ENCODE peak calls at places on chromosomes 4 and X, in five cellular contexts. One of them, this sample, is unnamed. For H3K9me3, H3K36me3 and H3K4me1, the result is how much of the 10 kb centered on the place peaks cover.

GRCh38 chr4:92235741-92236140 is 68.0 kb upstream of the GRID2 start:
- DNase-seq in BE2C: no peak
- DNase-seq in psoas muscle: no peak
- DNase-seq in pancreas: no peak
- DNase-seq in suprapubic skin: no peak
- DNase-seq in this sample: no peak

GRCh38 chrX:46757593-46757992 is 1.3 kb downstream of the SLC9A7 start:
- DNase-seq in BE2C: no peak
- DNase-seq in psoas muscle: no peak
- DNase-seq in pancreas: no peak
- DNase-seq in suprapubic skin: no peak
- DNase-seq in this sample: no peak

GRCh38 chr4:23232987-23233386 is 540.2 kb downstream of the GBA3 start:
- DNase-seq in BE2C: no peak
- DNase-seq in psoas muscle: no peak
- DNase-seq in pancreas: no peak
- DNase-seq in suprapubic skin: no peak
- DNase-seq in this sample: no peak

GRCh38 chr4:26489101-26489669 is 1.1 kb downstream of the CCKAR start:
- DNase-seq in BE2C: no peak
- DNase-seq in psoas muscle: no peak
- DNase-seq in pancreas: no peak
- DNase-seq in suprapubic skin: no peak
- DNase-seq in this sample: no peak

GRCh38 chr4:90293320-90293719 is 166.1 kb downstream of the CCSER1 start:
- DNase-seq in BE2C: no peak
- DNase-seq in psoas muscle: no peak
- DNase-seq in pancreas: no peak
- DNase-seq in suprapubic skin: no peak
- DNase-seq in this sample: no peak

GRCh38 chr4:2698951-2699505 is 57.1 kb downstream of the TNIP2 start:
- DNase-seq in BE2C: no peak
- DNase-seq in psoas muscle: no peak
- DNase-seq in pancreas: no peak
- DNase-seq in suprapubic skin: no peak
- DNase-seq in this sample: no peak

GRCh38 chrX:53089224-53089842 is 4.6 kb upstream of the KANTR start:
- DNase-seq in BE2C: peak
- DNase-seq in psoas muscle: peak
- DNase-seq in pancreas: no peak
- DNase-seq in suprapubic skin: peak
- DNase-seq in this sample: peak

GRCh38 chr4:86496094-86497060 is 97.7 kb upstream of the PTPN13 start:
- DNase-seq in BE2C: peak
- DNase-seq in psoas muscle: no peak
- DNase-seq in pancreas: no peak
- DNase-seq in suprapubic skin: no peak
- DNase-seq in this sample: no peak

GRCh38 chrX:72569786-72570185 is 2.9 kb downstream of the HDAC8 start:
- DNase-seq in BE2C: no peak
- DNase-seq in psoas muscle: no peak
- DNase-seq in pancreas: no peak
- DNase-seq in suprapubic skin: no peak
- DNase-seq in this sample: no peak

GRCh38 chr4:6955261-6955911 is 45.8 kb downstream of the TBC1D14 start:
- DNase-seq in BE2C: no peak
- DNase-seq in psoas muscle: peak
- DNase-seq in pancreas: no peak
- DNase-seq in suprapubic skin: peak
- DNase-seq in this sample: no peak

GRCh38 chr4:2712261-2712842 is 43.8 kb downstream of the TNIP2 start:
- DNase-seq in BE2C: no peak
- DNase-seq in psoas muscle: peak
- DNase-seq in pancreas: no peak
- DNase-seq in suprapubic skin: peak
- DNase-seq in this sample: no peak

GRCh38 chrX:107978080-107978479 is 4.1 kb downstream of the TEX13B start:
- DNase-seq in BE2C: no peak
- DNase-seq in psoas muscle: no peak
- DNase-seq in pancreas: no peak
- DNase-seq in suprapubic skin: no peak
- DNase-seq in this sample: no peak

GRCh38 chr4:16914208-16914607 is 15.8 kb upstream of the LDB2 start:
- DNase-seq in BE2C: peak
- DNase-seq in psoas muscle: no peak
- DNase-seq in pancreas: no peak
- DNase-seq in suprapubic skin: no peak
- DNase-seq in this sample: no peak

GRCh38 chrX:100424012-100424411 is 13.9 kb upstream of the PCDH19 start:
- DNase-seq in BE2C: no peak
- DNase-seq in psoas muscle: no peak
- DNase-seq in pancreas: no peak
- DNase-seq in suprapubic skin: no peak
- DNase-seq in this sample: no peak

GRCh38 chrX:132685276-132685675 is 196.4 kb upstream of the MBNL3 start:
- DNase-seq in BE2C: no peak
- DNase-seq in psoas muscle: no peak
- DNase-seq in pancreas: no peak
- DNase-seq in suprapubic skin: no peak
- DNase-seq in this sample: no peak

GRCh38 chr4:122968227-122968812 is 45.9 kb upstream of the NUDT6 start:
- DNase-seq in BE2C: no peak
- DNase-seq in psoas muscle: no peak
- DNase-seq in pancreas: no peak
- DNase-seq in suprapubic skin: no peak
- DNase-seq in this sample: no peak

GRCh38 chr4:38040619-38041018 is 80.4 kb downstream of the PTTG2 start:
- DNase-seq in BE2C: no peak
- DNase-seq in psoas muscle: no peak
- DNase-seq in pancreas: no peak
- DNase-seq in suprapubic skin: no peak
- DNase-seq in this sample: no peak

GRCh38 chr4:154779362-154779947 is 1.6 kb upstream of the RBM46 start:
- DNase-seq in BE2C: no peak
- DNase-seq in psoas muscle: no peak
- DNase-seq in pancreas: no peak
- DNase-seq in suprapubic skin: no peak
- DNase-seq in this sample: no peak

GRCh38 chrX:6644411-6644810 is 109.5 kb upstream of the VCX3A start:
- DNase-seq in BE2C: peak
- DNase-seq in psoas muscle: no peak
- DNase-seq in pancreas: no peak
- DNase-seq in suprapubic skin: no peak
- DNase-seq in this sample: no peak

GRCh38 chr4:10089346-10089745 is 27.3 kb downstream of the WDR1 start:
- DNase-seq in BE2C: no peak
- DNase-seq in psoas muscle: peak
- DNase-seq in pancreas: no peak
- DNase-seq in suprapubic skin: no peak
- DNase-seq in this sample: no peak

GRCh38 chrX:9133426-9133825 is 99.5 kb upstream of the FAM9B start:
- DNase-seq in BE2C: no peak
- DNase-seq in psoas muscle: no peak
- DNase-seq in pancreas: no peak
- DNase-seq in suprapubic skin: no peak
- DNase-seq in this sample: no peak

GRCh38 chr4:166318810-166319525 is 445.9 kb downstream of the TLL1 start:
- DNase-seq in BE2C: no peak
- DNase-seq in psoas muscle: no peak
- DNase-seq in pancreas: no peak
- DNase-seq in suprapubic skin: no peak
- DNase-seq in this sample: no peak

GRCh38 chr4:166312166-166312565 is 439.1 kb downstream of the TLL1 start:
- DNase-seq in BE2C: no peak
- DNase-seq in psoas muscle: no peak
- DNase-seq in pancreas: no peak
- DNase-seq in suprapubic skin: no peak
- DNase-seq in this sample: no peak

GRCh38 chr4:166315721-166316467 is 442.9 kb downstream of the TLL1 start:
- DNase-seq in BE2C: no peak
- DNase-seq in psoas muscle: no peak
- DNase-seq in pancreas: no peak
- DNase-seq in suprapubic skin: no peak
- DNase-seq in this sample: no peak
- H3K9me3 ChIP-seq in BE2C: under half
- H3K9me3 ChIP-seq in psoas muscle: under half
- H3K9me3 ChIP-seq in pancreas: under half
- H3K9me3 ChIP-seq in suprapubic skin: under half
- H3K9me3 ChIP-seq in this sample: under half

DNA sequence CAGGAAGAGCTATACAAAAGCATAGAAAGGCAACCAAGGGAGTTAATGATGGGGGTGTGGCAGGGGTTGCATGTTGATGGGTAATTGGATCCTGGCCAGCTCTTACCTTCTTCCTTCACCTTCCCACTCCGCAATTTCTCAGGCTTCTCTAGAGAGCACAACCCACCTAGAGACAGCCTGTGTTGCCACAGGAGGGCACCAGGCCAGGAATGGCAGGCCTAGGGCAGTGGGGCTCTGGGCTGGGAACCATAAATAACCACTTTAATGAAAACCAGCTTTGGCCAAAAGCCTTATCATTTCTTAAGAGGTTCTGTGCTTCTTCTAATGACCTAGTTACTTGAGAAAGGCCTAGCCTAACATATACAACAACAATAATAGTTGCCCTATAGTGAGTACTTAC is 66.6 kb downstream of the RTL9 start:
- DNase-seq in BE2C: no peak
- DNase-seq in psoas muscle: no peak
- DNase-seq in pancreas: no peak
- DNase-seq in suprapubic skin: no peak
- DNase-seq in this sample: no peak
- H3K36me3 ChIP-seq in BE2C: under half
- H3K36me3 ChIP-seq in psoas muscle: under half
- H3K36me3 ChIP-seq in pancreas: under half
- H3K36me3 ChIP-seq in suprapubic skin: under half
- H3K36me3 ChIP-seq in this sample: under half

DNA sequence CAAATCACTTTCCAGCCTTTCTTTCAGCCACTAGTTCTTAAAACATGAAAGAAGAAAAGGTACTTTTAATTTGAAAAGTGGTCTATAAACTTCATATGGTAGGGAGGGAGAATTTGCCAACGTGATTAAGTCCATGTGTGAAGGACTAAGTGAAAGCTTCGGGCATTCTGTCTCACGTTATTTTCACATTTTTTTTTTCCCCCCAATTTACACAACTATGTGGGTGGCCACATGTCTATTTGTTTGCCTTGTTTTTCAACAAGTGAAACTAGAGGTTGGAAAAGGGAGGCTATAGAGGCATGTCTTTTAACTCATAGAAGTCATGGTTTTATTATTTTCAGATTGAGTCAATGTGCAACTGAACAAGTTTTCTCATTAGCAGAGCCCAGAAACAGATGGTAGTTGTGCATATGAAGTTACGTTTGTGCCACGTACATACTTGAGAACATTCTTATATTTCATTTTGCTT is 832.0 kb upstream of the INTU start:
- DNase-seq in BE2C: no peak
- DNase-seq in psoas muscle: no peak
- DNase-seq in pancreas: no peak
- DNase-seq in suprapubic skin: no peak
- DNase-seq in this sample: no peak
- H3K4me1 ChIP-seq in BE2C: under half
- H3K4me1 ChIP-seq in psoas muscle: under half
- H3K4me1 ChIP-seq in pancreas: under half
- H3K4me1 ChIP-seq in suprapubic skin: under half
- H3K4me1 ChIP-seq in this sample: under half

GRCh38 chr4:102473476-102473875 is 27.7 kb upstream of the NFKB1 start:
- DNase-seq in BE2C: no peak
- DNase-seq in psoas muscle: no peak
- DNase-seq in pancreas: no peak
- DNase-seq in suprapubic skin: no peak
- DNase-seq in this sample: no peak

GRCh38 chr4:102474736-102475504 is 26.2 kb upstream of the NFKB1 start:
- DNase-seq in BE2C: no peak
- DNase-seq in psoas muscle: no peak
- DNase-seq in pancreas: no peak
- DNase-seq in suprapubic skin: no peak
- DNase-seq in this sample: no peak

GRCh38 chr4:102477657-102478056 is 23.5 kb upstream of the NFKB1 start:
- DNase-seq in BE2C: no peak
- DNase-seq in psoas muscle: no peak
- DNase-seq in pancreas: no peak
- DNase-seq in suprapubic skin: no peak
- DNase-seq in this sample: no peak

GRCh38 chr4:102483120-102483519 is 18.0 kb upstream of the NFKB1 start:
- DNase-seq in BE2C: no peak
- DNase-seq in psoas muscle: no peak
- DNase-seq in pancreas: peak
- DNase-seq in suprapubic skin: no peak
- DNase-seq in this sample: no peak

GRCh38 chr4:102478186-102478585 is 23.0 kb upstream of the NFKB1 start:
- DNase-seq in BE2C: peak
- DNase-seq in psoas muscle: no peak
- DNase-seq in pancreas: peak
- DNase-seq in suprapubic skin: no peak
- DNase-seq in this sample: no peak
- H3K9me3 ChIP-seq in BE2C: under half
- H3K9me3 ChIP-seq in psoas muscle: under half
- H3K9me3 ChIP-seq in pancreas: under half
- H3K9me3 ChIP-seq in suprapubic skin: under half
- H3K9me3 ChIP-seq in this sample: under half

DNA sequence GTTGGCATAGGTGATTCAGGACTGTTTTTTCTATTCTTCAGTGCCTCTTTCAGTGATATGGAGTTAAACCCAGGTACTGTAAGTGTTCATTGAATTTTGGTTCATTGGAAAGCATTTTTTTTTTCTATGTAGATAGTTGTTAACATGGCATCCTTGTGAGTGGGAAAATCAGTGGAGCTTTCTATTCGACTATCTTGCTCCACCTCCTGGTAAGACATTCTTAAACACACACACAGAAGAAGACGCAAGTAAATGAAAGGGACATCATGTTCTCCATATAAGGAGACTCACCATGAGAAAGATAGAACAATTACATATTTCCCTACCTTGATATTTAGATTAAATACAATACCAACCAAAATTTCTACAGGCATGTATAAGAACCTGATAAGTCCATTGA is 598.5 kb upstream of the SPANXN1 start:
- DNase-seq in BE2C: no peak
- DNase-seq in psoas muscle: no peak
- DNase-seq in pancreas: no peak
- DNase-seq in suprapubic skin: no peak
- DNase-seq in this sample: no peak
- H3K36me3 ChIP-seq in BE2C: under half
- H3K36me3 ChIP-seq in psoas muscle: under half
- H3K36me3 ChIP-seq in pancreas: under half
- H3K36me3 ChIP-seq in suprapubic skin: under half
- H3K36me3 ChIP-seq in this sample: under half

This sample was measured in CD8-positive, alpha-beta memory T cell.